ENCODE peak calls at places on chromosomes 7 and 10, in nine cellular contexts. Q, G, M, J, A, D, U, Z and F are unnamed samples.

GRCh38 chr7:148135997-148136396 is 454.6 kb upstream of the C7orf33 start:
- DNase-seq in Q (no peak), G (no peak), M (no peak), J (no peak), A (no peak), D (no peak), U (no peak), Z (no peak), F (no peak)

GRCh38 chr10:125144693-125145623 is 15.4 kb downstream of the CTBP2 start:
- DNase-seq in Q (no peak), G (peak; percentile 66), M (no peak), J (peak; percentile 58), A (no peak), D (peak; percentile 51), U (no peak), Z (peak; percentile 72), F (peak; percentile 45)

GRCh38 chr10:130435961-130436360 is 299.8 kb downstream of the GLRX3 start:
- DNase-seq in Q (no peak), G (no peak), M (no peak), J (no peak), A (no peak), D (no peak), U (no peak), Z (no peak), F (no peak)

GRCh38 chr10:98224509-98224908 is 43.5 kb downstream of the LOXL4 start:
- DNase-seq in Q (no peak), G (peak; percentile 33), M (no peak), J (no peak), A (no peak), D (no peak), U (no peak), Z (peak; percentile 10), F (peak; percentile 25)

GRCh38 chr7:151410405-151411390 is 860 bp upstream of the WDR86 start:
- DNase-seq in Q (no peak), G (no peak), M (no peak), J (peak; percentile 71), A (peak; percentile 61), D (no peak), U (no peak), Z (peak; percentile 61), F (no peak)

GRCh38 chr7:33495207-33495606 is 365.8 kb downstream of the BBS9 start:
- DNase-seq in Q (peak; percentile 83), G (peak; percentile 77), M (no peak), J (no peak), A (no peak), D (no peak), U (no peak), Z (peak; percentile 58), F (peak; percentile 69)

GRCh38 chr7:122304604-122304975 is at the start of gene FEZF1:
- DNase-seq in Q (no peak), G (no peak), M (no peak), J (peak; percentile 96), A (no peak), D (no peak), U (no peak), Z (no peak), F (no peak)

GRCh38 chr10:74081192-74081803 is 69.3 kb downstream of the AP3M1 start:
- DNase-seq in Q (no peak), G (peak; percentile 77), M (no peak), J (peak; percentile 64), A (peak; percentile 50), D (peak; percentile 42), U (no peak), Z (peak; percentile 79), F (peak; percentile 45)

GRCh38 chr10:100737359-100738054 is 7.9 kb upstream of the PAX2 start:
- DNase-seq in Q (no peak), G (no peak), M (no peak), J (peak; percentile 56), A (no peak), D (no peak), U (no peak), Z (no peak), F (no peak)

GRCh38 chr10:103958996-103959395 is 7.9 kb upstream of the SLK start:
- DNase-seq in Q (no peak), G (peak; percentile 18), M (no peak), J (no peak), A (no peak), D (no peak), U (no peak), Z (peak; percentile 39), F (no peak)

GRCh38 chr7:14201353-14201752 is 211.9 kb upstream of the ETV1 start:
- DNase-seq in Q (no peak), G (no peak), M (no peak), J (no peak), A (no peak), D (no peak), U (no peak), Z (no peak), F (no peak)

GRCh38 chr10:74255214-74255613 is 104.2 kb downstream of the ADK start:
- DNase-seq in Q (no peak), G (no peak), M (no peak), J (no peak), A (no peak), D (no peak), U (no peak), Z (no peak), F (no peak)

GRCh38 chr10:116125180-116125579 is 147.8 kb downstream of the GFRA1 start:
- DNase-seq in Q (no peak), G (no peak), M (no peak), J (no peak), A (no peak), D (no peak), U (no peak), Z (no peak), F (no peak)

GRCh38 chr7:43906327-43907010 is at the start of gene URGCP:
- DNase-seq in Q (no peak), G (peak; percentile 17), M (peak; percentile 71), J (peak; percentile 79), A (peak; percentile 63), D (no peak), U (peak; percentile 71), Z (peak; percentile 32), F (no peak)

GRCh38 chr10:89665302-89665701 is 20.3 kb upstream of the PANK1 start:
- DNase-seq in Q (no peak), G (no peak), M (no peak), J (no peak), A (no peak), D (no peak), U (no peak), Z (no peak), F (no peak)
- TF ChIP-seq CTCF in Q (no peak), G (no peak), M (no peak), J (no peak), A (no peak), D (no peak), U (no peak), Z (peak; percentile 27), F (no peak)

DNA sequence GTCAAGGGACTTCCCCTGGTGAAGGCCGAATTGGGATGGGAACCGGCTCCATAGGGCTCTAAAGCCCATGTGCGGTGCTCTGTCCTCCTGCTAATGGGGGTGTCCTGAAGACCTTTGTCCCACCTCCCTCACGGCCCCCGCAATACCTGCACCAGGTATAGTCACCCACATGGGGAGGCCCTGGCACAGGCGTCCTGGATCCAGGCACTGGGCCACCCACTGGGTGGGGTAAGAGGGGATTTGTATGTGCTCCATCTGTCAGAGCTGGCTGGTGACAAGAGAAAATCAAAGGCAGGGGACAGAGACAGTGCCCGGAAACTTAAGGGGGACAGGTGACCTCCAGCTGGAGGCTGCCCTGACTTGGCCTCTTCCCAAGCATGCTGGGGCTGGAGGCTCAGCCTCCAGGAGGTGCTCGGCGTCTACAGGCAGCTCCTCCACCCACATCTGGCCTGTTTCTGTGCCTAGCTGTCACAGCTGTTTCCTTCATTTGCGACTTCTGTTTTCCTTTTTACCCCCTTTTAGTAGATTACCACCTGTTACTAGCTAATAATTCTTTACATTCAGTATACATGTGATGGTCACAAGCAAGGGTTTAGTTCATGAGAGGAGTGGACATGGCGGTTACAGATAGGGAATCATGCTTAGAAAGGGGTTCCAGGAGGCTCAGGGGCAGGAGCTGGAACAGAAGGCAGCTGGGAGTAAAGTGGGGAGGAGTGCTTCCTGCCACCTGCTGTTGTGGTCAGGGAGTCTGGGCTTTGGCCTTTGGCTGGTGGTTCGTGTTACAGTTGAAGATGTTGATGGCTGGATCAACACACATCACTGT is 2.3 kb upstream of the CUZD1 start:
- DNase-seq in Q (no peak), G (no peak), M (no peak), J (no peak), A (no peak), D (no peak), U (no peak), Z (peak; percentile 44), F (no peak)
- TF ChIP-seq CTCF in Q (no peak), G (no peak), M (no peak), J (no peak), A (no peak), D (no peak), U (no peak), Z (no peak), F (no peak)

DNA sequence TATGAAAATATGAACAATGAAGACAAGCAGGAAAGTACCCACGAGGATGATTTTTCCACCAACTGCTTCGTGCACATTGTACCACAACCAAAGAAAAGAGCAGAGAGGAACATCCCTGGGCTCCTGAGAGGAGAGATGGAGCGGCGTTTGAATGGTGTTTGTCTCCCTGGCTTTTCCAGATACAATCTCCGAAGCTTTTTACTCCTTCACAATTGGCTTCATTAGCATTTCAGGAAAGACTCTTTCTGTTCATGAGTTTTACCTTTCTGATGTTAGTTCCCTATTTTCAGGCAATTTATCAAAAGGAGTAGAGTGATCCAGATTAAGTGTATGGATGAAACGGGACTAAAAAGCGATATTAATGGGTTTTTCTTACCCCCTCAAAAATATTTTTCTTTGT is 49.3 kb downstream of the LYZL2 start:
- DNase-seq in Q (no peak), G (no peak), M (no peak), J (no peak), A (no peak), D (no peak), U (no peak), Z (no peak), F (no peak)
- TF ChIP-seq CTCF in Q (no peak), G (no peak), M (no peak), J (no peak), A (no peak), D (no peak), U (no peak), Z (no peak), F (no peak)

GRCh38 chr7:519974-520458 is 370 bp upstream of the PDGFA start:
- DNase-seq in Q (no peak), G (peak; percentile 44), M (peak; percentile 65), J (peak; percentile 86), A (peak; percentile 70), D (peak; percentile 37), U (no peak), Z (peak; percentile 56), F (peak; percentile 35)
- TF ChIP-seq CTCF in Q (no peak), G (peak; percentile 28), M (no peak), J (peak; percentile 18), A (no peak), D (no peak), U (peak; percentile 60), Z (no peak), F (peak; percentile 40)

GRCh38 chr10:8315619-8316021 is 261.1 kb downstream of the GATA3 start:
- DNase-seq in Q (no peak), G (no peak), M (no peak), J (no peak), A (no peak), D (no peak), U (no peak), Z (no peak), F (no peak)
- TF ChIP-seq CTCF in Q (no peak), G (no peak), M (no peak), J (no peak), A (no peak), D (no peak), U (no peak), Z (no peak), F (no peak)